ENCODE peak calls at places on chromosomes 1 and 21, in seven cellular contexts. N is fibroblast of lung; X is PC-3; J is CD4-positive, alpha-beta memory T cell; H is AG04449; S is NT2/D1; D is A549. R is an unnamed sample.
A peak's percentile ranks its signal among the peaks of the same experiment; 100 is the strongest.

GRCh38 chr1:9289090-9289534 is 3.6 kb upstream of the SPSB1 start:
- DNase-seq in N (peak; percentile 79), X (peak; percentile 92), J (peak; percentile 79), H (no peak), S (peak; percentile 44), D (peak; percentile 75), R (no peak)

GRCh38 chr1:36401602-36402517 is 4.2 kb upstream of the LSM10 start:
- DNase-seq in N (no peak), X (no peak), J (no peak), H (no peak), S (no peak), D (no peak), R (no peak)

GRCh38 chr1:236303675-236304074 is 21.9 kb upstream of the ERO1B start:
- DNase-seq in N (no peak), X (no peak), J (no peak), H (no peak), S (no peak), D (no peak), R (no peak)

GRCh38 chr1:234862944-234863515 is 253.1 kb upstream of the IRF2BP2 start:
- DNase-seq in N (peak; percentile 66), X (no peak), J (no peak), H (no peak), S (no peak), D (no peak), R (peak; percentile 72)

GRCh38 chr1:29811727-29812396 is 575.5 kb downstream of the PTPRU start:
- DNase-seq in N (no peak), X (no peak), J (no peak), H (no peak), S (no peak), D (no peak), R (no peak)

GRCh38 chr1:6039031-6039430 is 6.7 kb upstream of the KCNAB2 start:
- DNase-seq in N (no peak), X (no peak), J (no peak), H (no peak), S (no peak), D (no peak), R (no peak)

GRCh38 chr1:3393987-3394920 is 60.2 kb upstream of the ARHGEF16 start:
- DNase-seq in N (no peak), X (no peak), J (no peak), H (no peak), S (no peak), D (no peak), R (no peak)

GRCh38 chr1:203985044-203985443 is 87.9 kb upstream of the SOX13 start:
- DNase-seq in N (no peak), X (no peak), J (no peak), H (no peak), S (peak; percentile 99), D (no peak), R (no peak)

GRCh38 chr1:62912028-62912638 is 128.2 kb downstream of the ATG4C start:
- DNase-seq in N (peak; percentile 37), X (peak; percentile 57), J (no peak), H (no peak), S (no peak), D (peak; percentile 7), R (no peak)

GRCh38 chr21:43280949-43281633 is 112.3 kb downstream of the CRYAA start:
- DNase-seq in N (no peak), X (no peak), J (no peak), H (no peak), S (no peak), D (no peak), R (no peak)

GRCh38 chr1:1777950-1778826 is at the start of gene NADK:
- DNase-seq in N (peak; percentile 39), X (peak; percentile 90), J (peak; percentile 84), H (no peak), S (no peak), D (peak; percentile 45), R (no peak)

GRCh38 chr1:161378014-161378413 is 10.3 kb upstream of the CFAP126 start:
- DNase-seq in N (no peak), X (no peak), J (no peak), H (no peak), S (no peak), D (no peak), R (no peak)

GRCh38 chr1:36807262-36807661 is 227.1 kb downstream of the GRIK3 start:
- DNase-seq in N (no peak), X (no peak), J (no peak), H (no peak), S (no peak), D (no peak), R (no peak)

GRCh38 chr1:114122891-114123621 is 30.6 kb downstream of the SYT6 start:
- DNase-seq in N (no peak), X (peak; percentile 76), J (no peak), H (no peak), S (no peak), D (no peak), R (no peak)

GRCh38 chr1:186498695-186499389 is 37.9 kb upstream of the PDC start:
- DNase-seq in N (no peak), X (peak; percentile 75), J (no peak), H (no peak), S (no peak), D (peak; percentile 79), R (peak; percentile 78)

GRCh38 chr1:27992271-27992670 is 32.5 kb downstream of the XKR8 start:
- DNase-seq in N (no peak), X (no peak), J (peak; percentile 55), H (no peak), S (no peak), D (no peak), R (no peak)

GRCh38 chr1:9061949-9062555 is 7.4 kb downstream of the SLC2A5 start:
- DNase-seq in N (peak; percentile 33), X (no peak), J (no peak), H (no peak), S (no peak), D (no peak), R (no peak)

GRCh38 chr1:11611928-11612327 is 42.3 kb downstream of the FBXO2 start:
- DNase-seq in N (no peak), X (no peak), J (no peak), H (no peak), S (no peak), D (no peak), R (no peak)

GRCh38 chr1:231315887-231316286 is 21.8 kb downstream of the EXOC8 start:
- DNase-seq in N (peak; percentile 24), X (peak; percentile 68), J (peak; percentile 18), H (no peak), S (peak; percentile 76), D (peak; percentile 58), R (no peak)

GRCh38 chr1:38073926-38074677 is 27.5 kb upstream of the POU3F1 start:
- DNase-seq in N (no peak), X (no peak), J (no peak), H (no peak), S (no peak), D (no peak), R (no peak)

GRCh38 chr1:33818071-33818470 is 45.8 kb upstream of the HMGB4 start:
- DNase-seq in N (no peak), X (no peak), J (no peak), H (no peak), S (no peak), D (no peak), R (no peak)

GRCh38 chr1:173400387-173400995 is 76.6 kb upstream of the PRDX6 start:
- DNase-seq in N (no peak), X (no peak), J (no peak), H (no peak), S (peak; percentile 40), D (no peak), R (no peak)

GRCh38 chr21:17105972-17106371 is 406.9 kb upstream of the CXADR start:
- DNase-seq in N (no peak), X (no peak), J (no peak), H (no peak), S (no peak), D (no peak), R (no peak)

GRCh38 chr1:156904187-156904959 is 10.9 kb downstream of the PEAR1 start:
- DNase-seq in N (no peak), X (no peak), J (no peak), H (no peak), S (no peak), D (no peak), R (no peak)

GRCh38 chr1:25623007-25623406 is 6.4 kb downstream of the MAN1C1 start:
- DNase-seq in N (no peak), X (no peak), J (no peak), H (no peak), S (no peak), D (no peak), R (no peak)
- H3K4me3 ChIP-seq in N (no peak overlapping the region), X (no peak overlapping the region), J (no peak overlapping the region), H (no peak overlapping the region), S (no peak overlapping the region), D (no peak overlapping the region), R (no peak overlapping the region)

GRCh38 chr1:56573311-56573710 is 6.1 kb downstream of the PLPP3 start:
- DNase-seq in N (no peak), X (no peak), J (no peak), H (no peak), S (no peak), D (no peak), R (no peak)
- H3K4me3 ChIP-seq in N (peak overlapping the region; percentile 10), X (no peak overlapping the region), J (no peak overlapping the region), H (no peak overlapping the region), S (no peak overlapping the region), D (no peak overlapping the region), R (no peak overlapping the region)

GRCh38 chr1:32291145-32291707 is 657 bp upstream of the HDAC1 start:
- DNase-seq in N (no peak), X (peak; percentile 81), J (no peak), H (no peak), S (no peak), D (peak; percentile 54), R (peak; percentile 5)
- H3K4me3 ChIP-seq in N (peak overlapping the region; percentile 91), X (peak overlapping the region; percentile 88), J (peak overlapping the region; percentile 93), H (peak overlapping the region; percentile 97), S (peak overlapping the region; percentile 31), D (peak overlapping the region; percentile 90), R (peak overlapping the region; percentile 81)

DNA sequence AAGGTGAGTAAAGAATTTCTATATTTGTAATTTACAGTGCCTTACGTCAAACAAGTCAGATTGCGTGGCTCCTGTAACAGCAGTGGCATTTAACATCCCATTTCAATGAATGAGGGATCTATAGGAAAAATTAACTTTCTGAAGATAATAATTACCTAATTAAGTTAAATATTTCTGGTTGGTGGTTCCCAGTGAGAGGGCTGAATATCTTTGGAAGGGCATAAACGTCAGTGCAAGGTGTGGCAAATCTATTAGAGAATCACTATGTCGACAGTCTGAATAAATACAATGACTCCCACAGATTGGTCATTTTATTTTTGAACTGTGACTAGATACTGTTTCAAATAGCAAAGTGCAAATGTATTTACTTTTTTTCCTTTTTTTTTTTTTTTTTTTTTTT is 80.0 kb downstream of the S1PR1 start:
- DNase-seq in N (no peak), X (no peak), J (no peak), H (no peak), S (no peak), D (no peak), R (no peak)
- H3K4me3 ChIP-seq in N (no peak overlapping the region), X (no peak overlapping the region), J (no peak overlapping the region), H (no peak overlapping the region), S (no peak overlapping the region), D (no peak overlapping the region), R (no peak overlapping the region)